ENCODE peak calls at places on chromosomes 2 and 18, in ten cellular contexts. M is testis, C is uterus, V is stomach, X is body of pancreas, R is endothelial cell of umbilical vein, N is thyroid gland, Q is sigmoid colon, T is upper lobe of left lung, U is tibial nerve. D is an unnamed sample. For H3K9me3, the result is how much of the 10 kb centered on the place peaks cover.

GRCh38 chr2:233413046-233413445 is 58.8 kb downstream of the DGKD start:
- DNase-seq in M (no peak), C (no peak), V (no peak), X (no peak), R (no peak), N (no peak), Q (no peak), T (no peak), U (no peak), D (no peak)

GRCh38 chr2:43269074-43269572 is 42.7 kb upstream of the ZFP36L2 start:
- DNase-seq in M (peak), C (peak), V (peak), X (peak), R (peak), N (peak), Q (peak), T (peak), U (peak), D (peak)

GRCh38 chr2:132662742-132663141 is 7.3 kb downstream of the LYPD1 start:
- DNase-seq in M (no peak), C (no peak), V (no peak), X (no peak), R (peak), N (no peak), Q (no peak), T (no peak), U (no peak), D (no peak)

GRCh38 chr2:99410276-99410675 is 73.1 kb downstream of the EIF5B start:
- DNase-seq in M (no peak), C (no peak), V (no peak), X (no peak), R (no peak), N (no peak), Q (no peak), T (no peak), U (no peak), D (no peak)

GRCh38 chr2:45938649-45939511 is 287.4 kb downstream of the PRKCE start:
- DNase-seq in M (peak), C (peak), V (peak), X (peak), R (peak), N (peak), Q (peak), T (peak), U (peak), D (peak)

GRCh38 chr2:164146478-164146877 is 410.7 kb upstream of the FIGN start:
- DNase-seq in M (no peak), C (no peak), V (no peak), X (no peak), R (no peak), N (no peak), Q (no peak), T (no peak), U (no peak), D (no peak)

GRCh38 chr2:162579169-162579568 is 235.2 kb downstream of the GCA start:
- DNase-seq in M (no peak), C (no peak), V (no peak), X (no peak), R (no peak), N (no peak), Q (no peak), T (no peak), U (no peak), D (no peak)

GRCh38 chr18:52813637-52814416 is 473.8 kb downstream of the DCC start:
- DNase-seq in M (no peak), C (no peak), V (no peak), X (peak), R (no peak), N (no peak), Q (no peak), T (no peak), U (no peak), D (no peak)

GRCh38 chr2:165435611-165436010 is 33.9 kb upstream of the CSRNP3 start:
- DNase-seq in M (no peak), C (no peak), V (no peak), X (no peak), R (no peak), N (no peak), Q (no peak), T (no peak), U (no peak), D (no peak)

GRCh38 chr2:105736145-105736544 is 8.6 kb upstream of the NCK2 start:
- DNase-seq in M (no peak), C (no peak), V (no peak), X (no peak), R (no peak), N (no peak), Q (no peak), T (no peak), U (no peak), D (no peak)

GRCh38 chr2:154293864-154294263 is 404.6 kb upstream of the KCNJ3 start:
- DNase-seq in M (no peak), C (no peak), V (no peak), X (no peak), R (no peak), N (no peak), Q (no peak), T (no peak), U (no peak), D (no peak)

GRCh38 chr18:71887509-71887908 is 656.6 kb downstream of the CBLN2 start:
- DNase-seq in M (no peak), C (no peak), V (no peak), X (no peak), R (no peak), N (no peak), Q (no peak), T (no peak), U (no peak), D (no peak)

GRCh38 chr18:59070181-59070912 is 69.3 kb upstream of the SEC11C start:
- DNase-seq in M (peak), C (peak), V (peak), X (peak), R (peak), N (peak), Q (peak), T (peak), U (peak), D (peak)

GRCh38 chr18:49238433-49239042 is 221.9 kb downstream of the DYM start:
- DNase-seq in M (no peak), C (no peak), V (no peak), X (no peak), R (peak), N (no peak), Q (no peak), T (no peak), U (no peak), D (no peak)

GRCh38 chr2:68994864-68995263 is 18.1 kb upstream of the ANTXR1 start:
- DNase-seq in M (no peak), C (no peak), V (no peak), X (no peak), R (no peak), N (no peak), Q (peak), T (no peak), U (peak), D (peak)

GRCh38 chr2:162839419-162839818 is 852 bp upstream of the KCNH7 start:
- DNase-seq in M (no peak), C (no peak), V (no peak), X (peak), R (no peak), N (no peak), Q (no peak), T (peak), U (no peak), D (no peak)

GRCh38 chr2:38528008-38528442 is 74.7 kb downstream of the HNRNPLL start:
- DNase-seq in M (peak), C (no peak), V (no peak), X (peak), R (peak), N (peak), Q (no peak), T (peak), U (no peak), D (no peak)

GRCh38 chr2:202965810-202966454 is 48.7 kb upstream of the NBEAL1 start:
- DNase-seq in M (no peak), C (no peak), V (no peak), X (no peak), R (peak), N (no peak), Q (no peak), T (peak), U (no peak), D (no peak)

GRCh38 chr2:181465686-181466375 is 8.6 kb downstream of the ITGA4 start:
- DNase-seq in M (no peak), C (no peak), V (no peak), X (no peak), R (no peak), N (no peak), Q (no peak), T (no peak), U (no peak), D (no peak)

GRCh38 chr2:235690082-235690808 is 196.4 kb downstream of the AGAP1 start:
- DNase-seq in M (no peak), C (no peak), V (no peak), X (no peak), R (no peak), N (no peak), Q (peak), T (no peak), U (no peak), D (no peak)

GRCh38 chr2:190961918-190962487 is 52.0 kb downstream of the STAT1 start:
- DNase-seq in M (no peak), C (no peak), V (no peak), X (no peak), R (no peak), N (no peak), Q (no peak), T (no peak), U (no peak), D (no peak)

GRCh38 chr2:173239644-173240043 is 115.0 kb upstream of the CDCA7 start:
- DNase-seq in M (no peak), C (no peak), V (no peak), X (no peak), R (no peak), N (no peak), Q (no peak), T (no peak), U (no peak), D (no peak)

GRCh38 chr2:233952335-233952734 is 35.2 kb downstream of the TRPM8 start:
- DNase-seq in M (no peak), C (no peak), V (no peak), X (no peak), R (no peak), N (no peak), Q (no peak), T (no peak), U (no peak), D (no peak)

GRCh38 chr18:13616041-13616440 is 110.3 kb downstream of the FAM210A start:
- DNase-seq in M (no peak), C (no peak), V (no peak), X (no peak), R (no peak), N (no peak), Q (no peak), T (no peak), U (no peak), D (no peak)

GRCh38 chr2:20650412-20650879 is 452 bp downstream of the HS1BP3 start:
- DNase-seq in M (peak), C (no peak), V (no peak), X (no peak), R (peak), N (no peak), Q (no peak), T (peak), U (no peak), D (no peak)

GRCh38 chr18:24778810-24779418 is 318.5 kb downstream of the HRH4 start:
- DNase-seq in M (no peak), C (no peak), V (no peak), X (no peak), R (no peak), N (no peak), Q (no peak), T (no peak), U (no peak), D (no peak)

GRCh38 chr2:218478544-218478943 is 59.6 kb downstream of the VIL1 start:
- DNase-seq in M (no peak), C (no peak), V (no peak), X (no peak), R (no peak), N (no peak), Q (no peak), T (no peak), U (no peak), D (no peak)

GRCh38 chr2:212536385-212537310 is 2.0 kb downstream of the ERBB4 start:
- DNase-seq in M (peak), C (no peak), V (no peak), X (peak), R (peak), N (peak), Q (no peak), T (no peak), U (no peak), D (no peak)

GRCh38 chr18:22559414-22560282 is 141.9 kb upstream of the CTAGE1 start:
- DNase-seq in M (peak), C (peak), V (peak), X (peak), R (peak), N (peak), Q (peak), T (peak), U (no peak), D (no peak)

GRCh38 chr18:2978626-2979025 is 34.3 kb downstream of the LPIN2 start:
- DNase-seq in M (no peak), C (no peak), V (no peak), X (no peak), R (peak), N (no peak), Q (no peak), T (peak), U (no peak), D (no peak)

GRCh38 chr2:65353927-65354326 is 78.5 kb downstream of the SPRED2 start:
- DNase-seq in M (no peak), C (no peak), V (no peak), X (no peak), R (no peak), N (no peak), Q (no peak), T (no peak), U (no peak), D (no peak)

GRCh38 chr2:187566266-187566665 is 12.0 kb upstream of the TFPI start:
- DNase-seq in M (no peak), C (no peak), V (no peak), X (no peak), R (no peak), N (no peak), Q (no peak), T (no peak), U (no peak), D (no peak)

GRCh38 chr2:218332920-218333645 is 23.6 kb upstream of the CATIP start:
- DNase-seq in M (no peak), C (no peak), V (no peak), X (no peak), R (no peak), N (no peak), Q (no peak), T (no peak), U (no peak), D (peak)

GRCh38 chr2:63310614-63311013 is 260.0 kb downstream of the OTX1 start:
- DNase-seq in M (no peak), C (no peak), V (no peak), X (no peak), R (no peak), N (no peak), Q (no peak), T (no peak), U (no peak), D (no peak)

GRCh38 chr18:63994783-63995399 is 25.0 kb downstream of the SERPINB8 start:
- DNase-seq in M (peak), C (no peak), V (peak), X (peak), R (peak), N (peak), Q (peak), T (peak), U (no peak), D (no peak)

GRCh38 chr2:46988733-46989481 is 73.3 kb upstream of the MCFD2 start:
- DNase-seq in M (peak), C (no peak), V (peak), X (peak), R (no peak), N (peak), Q (peak), T (no peak), U (peak), D (no peak)

GRCh38 chr2:107448160-107448559 is 378.5 kb upstream of the RGPD4 start:
- DNase-seq in M (no peak), C (no peak), V (no peak), X (no peak), R (no peak), N (no peak), Q (no peak), T (no peak), U (no peak), D (no peak)

GRCh38 chr2:212998629-212999359 is 152.6 kb downstream of the IKZF2 start:
- DNase-seq in M (no peak), C (no peak), V (no peak), X (no peak), R (no peak), N (no peak), Q (no peak), T (no peak), U (no peak), D (no peak)

GRCh38 chr2:11346129-11346528 is 1.7 kb upstream of the ROCK2 start:
- DNase-seq in M (no peak), C (no peak), V (no peak), X (no peak), R (no peak), N (no peak), Q (no peak), T (no peak), U (no peak), D (no peak)

GRCh38 chr2:182548031-182548950 is 121.5 kb upstream of the PDE1A start:
- DNase-seq in M (no peak), C (no peak), V (no peak), X (no peak), R (peak), N (no peak), Q (no peak), T (no peak), U (no peak), D (no peak)
- H3K4me3 ChIP-seq in M (no peak), C (no peak), V (no peak), X (no peak), R (no peak), N (no peak), Q (no peak), T (no peak), U (no peak), D (no peak)

DNA sequence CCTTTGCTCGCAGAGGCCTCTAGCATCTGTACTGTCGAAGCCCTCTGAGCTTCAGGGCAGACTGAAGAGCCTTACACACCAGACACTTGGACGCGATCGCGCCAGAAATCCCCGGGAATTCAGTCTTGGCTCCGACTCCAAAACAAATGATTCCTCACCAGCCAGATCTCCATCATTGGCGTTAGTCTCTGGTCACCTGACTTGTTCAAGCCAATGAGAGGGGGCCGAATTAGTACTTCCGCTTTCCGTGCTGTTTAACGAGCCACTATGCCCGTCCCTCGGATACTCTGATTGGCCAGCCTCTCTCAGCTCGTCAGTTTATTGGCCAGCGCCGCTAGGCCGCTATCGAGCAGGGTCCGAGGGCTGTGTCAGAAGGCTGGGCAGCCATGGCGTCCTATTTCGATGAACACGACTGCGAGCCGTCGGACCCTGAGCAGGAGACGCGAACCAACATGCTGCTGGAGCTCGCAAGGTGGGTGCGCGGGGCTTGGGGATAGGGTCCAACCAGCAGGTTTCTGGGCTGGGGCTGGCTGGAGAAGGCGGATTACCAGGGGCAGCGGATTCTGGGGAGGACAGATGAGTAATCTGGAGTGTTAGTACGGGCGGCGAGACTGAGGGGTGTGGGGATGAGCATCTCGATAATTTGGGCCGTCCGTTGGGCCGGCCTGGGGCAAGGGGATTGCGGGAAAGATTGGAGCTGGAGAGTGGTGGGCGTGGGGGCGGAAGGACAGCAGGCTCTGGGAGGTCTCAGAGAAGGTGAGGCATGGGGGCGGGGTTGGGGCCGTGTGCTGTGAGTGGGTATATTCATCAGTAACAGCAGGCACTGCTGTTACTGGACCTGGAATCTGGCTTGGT is at the start of gene RNF181:
- DNase-seq in M (peak), C (peak), V (peak), X (peak), R (peak), N (peak), Q (peak), T (peak), U (peak), D (peak)
- TF ChIP-seq POLR2A in M (peak), C (peak), V (peak), X (peak), R (peak), N (peak), Q (peak), T (no peak), U (peak), D (peak)

DNA sequence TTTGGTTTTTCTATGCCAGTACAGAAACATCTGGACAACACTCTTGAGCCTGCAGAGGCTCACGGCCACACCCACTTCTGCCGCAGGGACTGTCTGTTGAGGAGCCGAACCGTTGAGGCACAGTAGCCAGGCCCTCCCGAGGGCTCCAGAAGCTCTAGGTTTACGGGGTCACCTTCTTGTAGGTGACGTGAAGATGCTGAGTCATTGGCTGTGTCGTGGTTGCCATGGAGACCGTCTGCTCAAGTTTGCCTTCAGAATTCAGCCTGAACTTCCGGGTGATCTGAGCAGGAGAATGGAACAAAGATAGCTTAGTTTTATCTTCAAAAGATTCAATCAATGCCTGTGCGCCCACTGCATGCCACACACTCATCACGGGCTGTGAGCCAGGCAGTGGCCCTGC is 25.9 kb downstream of the BOK start:
- DNase-seq in M (no peak), C (no peak), V (no peak), X (no peak), R (no peak), N (no peak), Q (no peak), T (no peak), U (no peak), D (no peak)
- H3K9me3 ChIP-seq in M (under half), C (under half), V (under half), X (under half), R (under half), N (under half), Q (under half), T (under half), U (under half), D (under half)

GRCh38 chr2:33602216-33602830 is 3.2 kb upstream of the FAM98A start:
- DNase-seq in M (no peak), C (no peak), V (no peak), X (no peak), R (no peak), N (no peak), Q (no peak), T (no peak), U (no peak), D (no peak)

GRCh38 chr2:33598472-33599174 is 476 bp downstream of the FAM98A start:
- DNase-seq in M (peak), C (peak), V (no peak), X (peak), R (peak), N (peak), Q (no peak), T (peak), U (no peak), D (peak)

GRCh38 chr2:33597026-33597425 is 2.1 kb downstream of the FAM98A start:
- DNase-seq in M (peak), C (no peak), V (no peak), X (no peak), R (no peak), N (no peak), Q (no peak), T (no peak), U (no peak), D (no peak)

GRCh38 chr2:33599175-33599942 is at the start of gene FAM98A:
- DNase-seq in M (peak), C (peak), V (peak), X (peak), R (peak), N (peak), Q (peak), T (peak), U (peak), D (peak)

GRCh38 chr2:33599943-33600192 is 769 bp upstream of the FAM98A start:
- DNase-seq in M (no peak), C (no peak), V (no peak), X (no peak), R (no peak), N (no peak), Q (no peak), T (no peak), U (no peak), D (no peak)
- H3K4me3 ChIP-seq in M (peak), C (peak), V (peak), X (peak), R (peak), N (peak), Q (peak), T (peak), U (peak), D (peak)

GRCh38 chr2:150485114-150485870 is 2.2 kb downstream of the RND3 start:
- DNase-seq in M (peak), C (peak), V (peak), X (peak), R (peak), N (peak), Q (peak), T (peak), U (peak), D (peak)
- TF ChIP-seq POLR2A in M (no peak), C (no peak), V (no peak), X (peak), R (peak), N (peak), Q (no peak), T (no peak), U (peak), D (no peak)

GRCh38 chr2:166725907-166726306 is 162.4 kb upstream of the XIRP2 start:
- DNase-seq in M (no peak), C (no peak), V (no peak), X (no peak), R (no peak), N (no peak), Q (no peak), T (no peak), U (no peak), D (no peak)

GRCh38 chr2:166727105-166727504 is 161.2 kb upstream of the XIRP2 start:
- DNase-seq in M (no peak), C (no peak), V (no peak), X (no peak), R (no peak), N (no peak), Q (no peak), T (no peak), U (no peak), D (no peak)

GRCh38 chr2:166726525-166726924 is 161.8 kb upstream of the XIRP2 start:
- DNase-seq in M (no peak), C (no peak), V (no peak), X (no peak), R (no peak), N (no peak), Q (no peak), T (no peak), U (no peak), D (no peak)
- H3K9me3 ChIP-seq in M (under half), C (under half), V (under half), X (under half), R (under half), N (under half), Q (under half), T (under half), U (under half), D (under half)

GRCh38 chr2:208915401-208915800 is 508.4 kb upstream of the MAP2 start:
- DNase-seq in M (no peak), C (no peak), V (no peak), X (no peak), R (no peak), N (no peak), Q (no peak), T (no peak), U (no peak), D (no peak)
- H3K4me3 ChIP-seq in M (no peak), C (no peak), V (no peak), X (no peak), R (no peak), N (no peak), Q (no peak), T (no peak), U (no peak), D (no peak)

D was measured in gastrocnemius medialis.